ENCODE peak calls at places on chromosomes 5 and 9, in four cellular contexts. H is CD8-positive, alpha-beta memory T cell; T is activated CD8-positive, alpha-beta memory T cell treated with anti-CD3 and anti-CD28 coated beads, Interleukin-2, amount 50 U/mL, for 4 hours; S is cardiac muscle cell. N is an unnamed sample.

GRCh38 chr5:99004960-99005359 is 76.2 kb upstream of the CHD1 start:
- DNase-seq in S (no peak), T (no peak), H (peak; percentile 30), N (no peak)

GRCh38 chr9:93231716-93232115 is 47.8 kb downstream of the WNK2 start:
- DNase-seq in S (no peak), T (no peak), H (no peak), N (no peak)

GRCh38 chr9:132651259-132651658 is 18.5 kb downstream of the DDX31 start:
- DNase-seq in H (no peak), S (peak; percentile 95), T (no peak), N (no peak)

GRCh38 chr9:113428062-113428600 is 17.6 kb downstream of the C9orf43 start:
- DNase-seq in S (peak; percentile 26), H (no peak), T (no peak), N (no peak)

GRCh38 chr9:101064206-101064605 is 35.7 kb downstream of the PLPPR1 start:
- DNase-seq in S (no peak), H (no peak), T (no peak), N (no peak)

GRCh38 chr9:131274674-131275331 is 1.5 kb downstream of the FAM78A start:
- DNase-seq in H (no peak), T (no peak), S (no peak), N (no peak)

GRCh38 chr5:40689442-40689841 is 9.7 kb downstream of the PTGER4 start:
- DNase-seq in S (peak; percentile 93), T (no peak), H (no peak), N (no peak)

GRCh38 chr9:23663536-23663935 is 162.5 kb downstream of the ELAVL2 start:
- DNase-seq in S (no peak), T (no peak), H (no peak), N (no peak)

GRCh38 chr5:41921874-41922273 is 3.2 kb upstream of the FBXO4 start:
- DNase-seq in T (no peak), H (no peak), S (peak; percentile 20), N (no peak)

GRCh38 chr5:34717426-34718327 is 61.5 kb downstream of the RAI14 start:
- DNase-seq in S (peak; percentile 88), H (no peak), T (no peak), N (peak; percentile 23)

GRCh38 chr5:139495644-139496435 is 13.3 kb upstream of the STING1 start:
- DNase-seq in S (peak; percentile 49), T (no peak), H (no peak), N (no peak)

GRCh38 chr5:31194458-31194808 is 947 bp downstream of the CDH6 start:
- DNase-seq in T (no peak), H (no peak), S (peak; percentile 12), N (no peak)

GRCh38 chr9:68690088-68690487 is 15.0 kb upstream of the PIP5K1B start:
- DNase-seq in T (no peak), H (no peak), S (peak; percentile 40), N (no peak)

GRCh38 chr5:39498247-39498952 is 73.6 kb upstream of the DAB2 start:
- DNase-seq in S (peak; percentile 58), H (no peak), T (no peak), N (no peak)